ENCODE peak calls at places on chromosomes 7 and 10, in four cellular contexts. M, O, P and J are unnamed samples.

GRCh38 chr7:47518827-47519226 is 63.1 kb downstream of the TNS3 start:
- DNase-seq in M (no peak), O (no peak), P (peak), J (no peak)

GRCh38 chr10:128066954-128067382 is 59.3 kb downstream of the MKI67 start:
- DNase-seq in M (no peak), O (no peak), P (no peak), J (no peak)

GRCh38 chr10:78515037-78515872 is 481.6 kb downstream of the RPS24 start:
- DNase-seq in M (no peak), O (peak), P (no peak), J (no peak)

GRCh38 chr10:122030200-122030552 is 41.2 kb downstream of the TACC2 start:
- DNase-seq in M (no peak), O (no peak), P (no peak), J (no peak)

GRCh38 chr10:114638874-114639625 is 19.0 kb downstream of the ABLIM1 start:
- DNase-seq in M (no peak), O (no peak), P (peak), J (no peak)

GRCh38 chr7:7424151-7424873 is 111.4 kb downstream of the COL28A1 start:
- DNase-seq in M (peak), O (peak), P (peak), J (peak)

GRCh38 chr7:137753067-137753466 is 93.7 kb downstream of the DGKI start:
- DNase-seq in M (no peak), O (no peak), P (no peak), J (no peak)

GRCh38 chr10:88642991-88643390 is 21.3 kb upstream of the LIPF start:
- DNase-seq in M (no peak), O (no peak), P (no peak), J (no peak)

GRCh38 chr7:27220440-27220955 is 20.6 kb upstream of the HOXA13 start:
- DNase-seq in M (no peak), O (peak), P (no peak), J (no peak)

GRCh38 chr10:7291487-7292113 is 119.2 kb downstream of the SFMBT2 start:
- DNase-seq in M (no peak), O (no peak), P (peak), J (no peak)

GRCh38 chr10:75211007-75211735 is 575 bp downstream of the VDAC2 start:
- DNase-seq in M (peak), O (peak), P (peak), J (peak)

GRCh38 chr7:105906690-105907089 is 30.3 kb upstream of the ATXN7L1 start:
- DNase-seq in M (no peak), O (no peak), P (peak), J (no peak)

GRCh38 chr10:80462277-80462985 is 8.3 kb downstream of the TSPAN14 start:
- DNase-seq in M (no peak), O (no peak), P (no peak), J (no peak)

GRCh38 chr7:127107601-127108007 is 145.1 kb downstream of the GRM8 start:
- DNase-seq in M (peak), O (peak), P (peak), J (peak)

GRCh38 chr7:157809863-157810851 is 473.4 kb downstream of the DNAJB6 start:
- DNase-seq in M (no peak), O (no peak), P (no peak), J (no peak)

GRCh38 chr7:43278088-43278644 is 165.7 kb downstream of the HECW1 start:
- DNase-seq in M (no peak), O (no peak), P (no peak), J (no peak)

GRCh38 chr10:130443236-130443635 is 307.0 kb downstream of the GLRX3 start:
- DNase-seq in M (no peak), O (no peak), P (no peak), J (no peak)

GRCh38 chr7:40507166-40507565 is 372.4 kb downstream of the SUGCT start:
- DNase-seq in M (no peak), O (no peak), P (no peak), J (no peak)

GRCh38 chr7:115059312-115059711 is 137.4 kb downstream of the MDFIC start:
- DNase-seq in M (no peak), O (no peak), P (peak), J (no peak)

GRCh38 chr10:680745-681144 is 8.7 kb downstream of the DIP2C start:
- DNase-seq in M (no peak), O (peak), P (no peak), J (no peak)

GRCh38 chr7:600149-600814 is 80.6 kb upstream of the PDGFA start:
- DNase-seq in M (no peak), O (no peak), P (no peak), J (no peak)

GRCh38 chr7:125568799-125569198 is 639.2 kb upstream of the POT1 start:
- DNase-seq in M (no peak), O (no peak), P (no peak), J (no peak)

GRCh38 chr7:28520074-28521015 is 108.0 kb downstream of the CREB5 start:
- DNase-seq in M (no peak), O (no peak), P (no peak), J (no peak)

GRCh38 chr7:237385-237784 is 45.0 kb downstream of the FAM20C start:
- DNase-seq in M (no peak), O (no peak), P (no peak), J (no peak)

GRCh38 chr10:44966816-44967509 is 7.4 kb downstream of the RASSF4 start:
- DNase-seq in M (no peak), O (peak), P (no peak), J (no peak)

GRCh38 chr7:135923700-135924261 is 53.4 kb downstream of the MTPN start:
- DNase-seq in M (no peak), O (no peak), P (peak), J (no peak)

GRCh38 chr10:76428541-76429330 is 997.3 kb downstream of the LRMDA start:
- DNase-seq in M (no peak), O (peak), P (peak), J (no peak)

GRCh38 chr10:19576576-19576975 is 239.7 kb upstream of the PLXDC2 start:
- DNase-seq in M (no peak), O (no peak), P (no peak), J (no peak)

GRCh38 chr7:142883145-142883544 is 2.4 kb downstream of the TRPV6 start:
- DNase-seq in M (no peak), O (peak), P (no peak), J (no peak)

GRCh38 chr7:23357190-23358093 is 58.3 kb downstream of the MALSU1 start:
- DNase-seq in M (no peak), O (no peak), P (peak), J (no peak)

GRCh38 chr7:90706067-90706716 is 110.1 kb downstream of the CDK14 start:
- DNase-seq in M (no peak), O (no peak), P (peak), J (no peak)

GRCh38 chr10:93752761-93753160 is 5.0 kb upstream of the LGI1 start:
- DNase-seq in M (no peak), O (peak), P (peak), J (no peak)

GRCh38 chr10:28014651-28015050 is 15.8 kb upstream of the ODAD2 start:
- DNase-seq in M (no peak), O (no peak), P (no peak), J (no peak)